ENCODE peak calls at places on chromosomes 1 and 21, in nine cellular contexts. S is HCT116, Q is prostate gland, G is H1, B is upper lobe of left lung, T is suprapubic skin, W is transverse colon, H is vagina, X is sigmoid colon. F is an unnamed sample.

GRCh38 chr21:26966360-26966977 is 419 bp downstream of the ADAMTS5 start:
- DNase-seq in S (no peak), T (no peak), G (no peak), W (no peak), Q (no peak), X (peak; percentile 69), B (peak; percentile 83), H (no peak), F (no peak)

GRCh38 chr1:206021796-206022365 is 1.8 kb downstream of the CTSE start:
- DNase-seq in Q (no peak), G (no peak), T (no peak), B (no peak), X (no peak), S (no peak), W (no peak), H (no peak), F (no peak)

GRCh38 chr1:248871837-248872401 is 13.0 kb upstream of the ZNF692 start:
- DNase-seq in X (no peak), T (no peak), W (no peak), Q (no peak), H (no peak), G (no peak), S (no peak), B (no peak), F (no peak)

GRCh38 chr1:76868916-76869315 is 1.6 kb downstream of the ST6GALNAC5 start:
- DNase-seq in S (no peak), H (no peak), X (no peak), G (no peak), B (peak; percentile 70), W (no peak), Q (no peak), T (no peak), F (no peak)

GRCh38 chr1:213277036-213277435 is 226.0 kb downstream of the RPS6KC1 start:
- DNase-seq in X (no peak), W (no peak), H (no peak), S (no peak), T (no peak), B (no peak), G (no peak), Q (no peak), F (no peak)

GRCh38 chr1:209714338-209714737 is 9.7 kb downstream of the HSD11B1 start:
- DNase-seq in G (no peak), X (no peak), B (no peak), S (no peak), Q (no peak), H (no peak), W (no peak), T (no peak), F (no peak)

GRCh38 chr1:92768915-92769314 is 16.0 kb downstream of the EVI5 start:
- DNase-seq in Q (no peak), G (no peak), W (no peak), H (no peak), B (no peak), T (no peak), X (no peak), S (no peak), F (no peak)

GRCh38 chr1:47487332-47487731 is 49.5 kb downstream of the FOXD2 start:
- DNase-seq in W (no peak), G (no peak), B (no peak), S (no peak), Q (no peak), X (no peak), T (no peak), H (no peak), F (no peak)

GRCh38 chr21:14557413-14557812 is 11.3 kb upstream of the SAMSN1 start:
- DNase-seq in S (no peak), G (no peak), Q (no peak), X (no peak), T (no peak), W (no peak), H (no peak), B (no peak), F (no peak)

GRCh38 chr1:7334475-7335035 is 436.5 kb upstream of the VAMP3 start:
- DNase-seq in B (no peak), Q (peak; percentile 39), H (no peak), T (no peak), X (no peak), S (no peak), G (no peak), W (peak; percentile 62), F (no peak)

DNA sequence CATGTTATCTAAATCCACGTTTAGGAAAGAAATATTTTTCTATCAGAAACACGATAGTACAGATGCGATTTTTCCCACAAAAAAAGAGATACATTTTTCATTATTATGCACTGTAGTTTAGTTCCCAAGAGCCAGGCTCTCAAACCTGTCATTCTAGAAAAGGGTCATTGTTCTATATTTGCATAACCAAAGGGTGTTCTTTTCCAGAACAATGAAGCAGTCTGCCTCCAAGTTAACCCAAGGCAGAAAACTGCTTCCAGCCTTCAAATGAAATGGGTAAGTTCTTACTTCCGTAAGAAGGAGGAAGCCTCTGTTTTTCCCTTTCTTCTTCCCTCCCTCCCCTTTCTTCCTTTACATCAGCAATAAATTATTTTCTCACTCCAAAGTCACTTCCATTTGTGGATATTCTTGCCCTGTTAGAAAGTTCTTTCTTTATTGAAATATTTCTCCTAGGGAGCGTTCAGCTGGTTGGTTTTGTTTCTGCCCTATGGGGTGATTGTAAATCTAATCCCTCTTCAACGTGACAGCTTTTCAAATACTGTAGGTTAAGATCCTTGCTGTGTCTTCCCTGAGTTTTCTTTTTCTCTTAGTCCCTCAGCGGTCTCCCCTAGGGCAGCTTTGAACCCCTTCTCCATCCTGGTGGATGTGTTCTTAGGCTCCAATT is 77.3 kb upstream of the PTGFRN start:
- DNase-seq in Q (no peak), G (peak; percentile 23), B (no peak), W (no peak), H (peak; percentile 10), T (no peak), X (no peak), S (no peak), F (no peak)
- H3K4me3 ChIP-seq in Q (no peak overlapping the region), G (no peak overlapping the region), B (no peak overlapping the region), W (no peak overlapping the region), H (no peak overlapping the region), T (no peak overlapping the region), X (no peak overlapping the region), S (no peak overlapping the region), F (no peak overlapping the region)

GRCh38 chr1:85555867-85556577 is 24.5 kb upstream of the CCN1 start:
- DNase-seq in T (no peak), B (peak; percentile 48), G (no peak), S (no peak), H (no peak), W (no peak), X (no peak), Q (no peak), F (no peak)

GRCh38 chr1:85553936-85554335 is 26.6 kb upstream of the CCN1 start:
- DNase-seq in Q (no peak), W (no peak), H (no peak), S (no peak), G (no peak), X (no peak), T (no peak), B (no peak), F (no peak)

GRCh38 chr1:85550784-85551516 is 29.6 kb upstream of the CCN1 start:
- DNase-seq in H (no peak), B (no peak), T (no peak), X (no peak), G (no peak), W (no peak), Q (peak; percentile 51), S (no peak), F (no peak)

GRCh38 chr1:85554630-85555327 is 25.8 kb upstream of the CCN1 start:
- DNase-seq in W (no peak), T (no peak), X (no peak), Q (no peak), B (no peak), H (no peak), S (no peak), G (no peak), F (no peak)

GRCh38 chr1:85553416-85553815 is 27.1 kb upstream of the CCN1 start:
- DNase-seq in X (no peak), G (no peak), W (no peak), S (no peak), T (no peak), Q (no peak), H (no peak), B (no peak), F (no peak)
- TF ChIP-seq POLR2A in X (no peak), G (no peak), W (no peak), S (no peak), T (no peak), Q (no peak), H (no peak), B (no peak), F (no peak)

DNA sequence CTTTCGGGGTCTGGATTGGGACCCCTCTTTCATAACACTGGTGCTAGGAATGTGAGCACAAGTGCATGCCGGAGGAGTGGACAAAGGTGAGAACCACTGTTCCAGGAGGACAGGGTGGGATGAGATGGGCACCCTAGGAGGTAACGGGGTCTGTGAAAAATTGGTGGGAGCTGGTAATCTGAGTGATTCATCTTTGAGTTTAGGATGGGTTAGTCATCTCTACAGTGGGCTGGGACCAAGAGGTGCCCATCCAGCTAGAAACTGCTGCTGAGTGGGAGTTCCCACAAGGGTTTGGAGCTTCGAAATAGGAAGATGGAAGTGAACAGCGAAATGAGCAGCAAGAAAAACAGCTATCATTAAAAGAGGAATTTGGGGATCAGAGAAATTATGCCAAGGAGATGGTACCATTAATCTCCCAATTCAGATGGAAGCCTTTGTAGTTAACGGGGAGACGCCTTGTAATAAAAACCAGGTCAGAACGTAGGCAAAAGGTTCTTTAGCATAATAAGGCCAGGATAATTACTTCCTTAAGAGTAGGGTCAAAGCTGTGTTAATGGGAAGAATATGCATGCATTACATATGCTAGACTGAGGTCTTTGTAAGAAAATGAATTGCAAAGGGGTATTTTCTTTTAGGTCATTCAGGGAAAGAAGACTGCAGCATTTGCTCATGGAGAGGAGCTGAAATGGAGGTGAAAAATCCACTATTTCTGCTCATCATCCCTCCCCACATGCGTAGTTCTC is 55.5 kb downstream of the OLFML3 start:
- DNase-seq in W (no peak), Q (no peak), H (no peak), X (no peak), S (no peak), T (no peak), B (no peak), G (no peak), F (no peak)
- TF ChIP-seq POLR2AphosphoS5 in W (no peak), Q (no peak), H (no peak), X (no peak), S (no peak), T (no peak), B (no peak), G (no peak), F (no peak)

GRCh38 chr1:107525961-107526360 is 385.1 kb downstream of the NTNG1 start:
- DNase-seq in G (no peak), H (no peak), T (no peak), W (no peak), S (no peak), B (no peak), X (no peak), Q (no peak), F (no peak)

GRCh38 chr1:107526524-107527198 is 385.8 kb downstream of the NTNG1 start:
- DNase-seq in T (no peak), H (no peak), Q (no peak), G (no peak), W (no peak), X (no peak), B (no peak), S (no peak), F (no peak)

GRCh38 chr1:107523061-107523460 is 382.2 kb downstream of the NTNG1 start:
- DNase-seq in B (no peak), H (no peak), T (no peak), W (no peak), X (no peak), Q (no peak), G (no peak), S (no peak), F (no peak)

GRCh38 chr1:107523736-107524135 is 382.9 kb downstream of the NTNG1 start:
- DNase-seq in Q (no peak), S (no peak), T (no peak), B (no peak), W (no peak), G (no peak), H (no peak), X (no peak), F (no peak)

GRCh38 chr1:107525146-107525545 is 384.3 kb downstream of the NTNG1 start:
- DNase-seq in G (no peak), T (no peak), B (no peak), X (no peak), H (no peak), Q (no peak), S (no peak), W (no peak), F (no peak)
- H3K4me3 ChIP-seq in G (no peak overlapping the region), T (no peak overlapping the region), B (no peak overlapping the region), X (no peak overlapping the region), H (no peak overlapping the region), Q (no peak overlapping the region), S (no peak overlapping the region), W (no peak overlapping the region), F (no peak overlapping the region)